ENCODE peak calls at places on chromosomes 3 and 15, in nine cellular contexts. M is HL-60; Q is activated T-helper 1 cell treated with anti-CD3 and anti-CD28 coated beads, Interleukin-12 subunit alpha, Interleukin-12 subunit beta, Interleukin-2, Interleukin-4 antibody, amounts not matched to agents 30 ng/mL and 10 ng/mL and 1 ng/mL, durations not matched to agents 14 hours and 24 hours and 36 hours; F is mucosa of descending colon; O is SK-N-SH; V is AG08396; E is heart left ventricle; W is activated CD4-positive, alpha-beta T cell treated with anti-CD3 and anti-CD28 coated beads for 48 hours; R is nucleus accumbens. C is an unnamed sample.
A peak's percentile ranks its signal among the peaks of the same experiment; 100 is the strongest.

GRCh38 chr15:67784057-67784781 is 41.1 kb upstream of the SKOR1 start:
- DNase-seq in M (peak; percentile 97), Q (no peak), F (peak; percentile 16), O (no peak), V (no peak), E (no peak), W (no peak), R (no peak), C (no peak)

GRCh38 chr15:35540885-35541284 is 5.1 kb downstream of the DPH6 start:
- DNase-seq in M (no peak), Q (no peak), F (no peak), O (no peak), V (peak; percentile 48), E (no peak), W (no peak), R (no peak), C (no peak)

GRCh38 chr15:67945951-67946700 is 106.3 kb upstream of the RNU6-1 start:
- DNase-seq in M (no peak), Q (no peak), F (no peak), O (no peak), V (no peak), E (no peak), W (peak; percentile 3), R (no peak), C (no peak)

GRCh38 chr15:72229947-72230196 is 1.1 kb downstream of the PKM start:
- DNase-seq in M (no peak), Q (no peak), F (peak; percentile 58), O (no peak), V (no peak), E (no peak), W (no peak), R (no peak), C (no peak)

GRCh38 chr15:22904736-22905135 is 66.3 kb downstream of the NIPA2 start:
- DNase-seq in M (no peak), Q (no peak), F (no peak), O (no peak), V (no peak), E (peak; percentile 47), W (no peak), R (no peak), C (no peak)

GRCh38 chr3:126057936-126058335 is 26.0 kb downstream of the SLC41A3 start:
- DNase-seq in M (no peak), Q (no peak), F (no peak), O (no peak), V (no peak), E (no peak), W (no peak), R (no peak), C (no peak)

GRCh38 chr15:78241017-78241416 is 6.7 kb upstream of the ACSBG1 start:
- DNase-seq in M (peak; percentile 86), Q (peak; percentile 70), F (peak; percentile 95), O (peak; percentile 93), V (peak; percentile 91), E (peak; percentile 85), W (peak; percentile 91), R (peak; percentile 61), C (peak; percentile 85)

GRCh38 chr15:45320581-45320980 is 57.8 kb downstream of the GATM start:
- DNase-seq in M (no peak), Q (no peak), F (no peak), O (no peak), V (no peak), E (no peak), W (no peak), R (no peak), C (no peak)

GRCh38 chr3:128198313-128198712 is 45.0 kb downstream of the EEFSEC start:
- DNase-seq in M (no peak), Q (no peak), F (no peak), O (no peak), V (no peak), E (no peak), W (no peak), R (no peak), C (no peak)

GRCh38 chr3:4629095-4630007 is 136.2 kb downstream of the ITPR1 start:
- DNase-seq in M (no peak), Q (no peak), F (no peak), O (no peak), V (no peak), E (no peak), W (no peak), R (no peak), C (no peak)

GRCh38 chr3:77197408-77197807 is 157.5 kb downstream of the ROBO2 start:
- DNase-seq in M (no peak), Q (no peak), F (no peak), O (no peak), V (no peak), E (no peak), W (no peak), R (no peak), C (no peak)

GRCh38 chr15:74651251-74651741 is 35.7 kb downstream of the CLK3 start:
- DNase-seq in M (no peak), Q (no peak), F (no peak), O (no peak), V (no peak), E (no peak), W (no peak), R (no peak), C (peak; percentile 57)

GRCh38 chr3:99896482-99896881 is 78.8 kb downstream of the CMSS1 start:
- DNase-seq in M (no peak), Q (no peak), F (no peak), O (no peak), V (no peak), E (no peak), W (no peak), R (no peak), C (no peak)

GRCh38 chr15:53831907-53832793 is 72.7 kb upstream of the WDR72 start:
- DNase-seq in M (no peak), Q (no peak), F (no peak), O (no peak), V (no peak), E (no peak), W (no peak), R (no peak), C (no peak)

GRCh38 chr3:8964436-8965370 is 1.4 kb upstream of the RAD18 start:
- DNase-seq in M (no peak), Q (no peak), F (peak; percentile 83), O (no peak), V (no peak), E (no peak), W (no peak), R (no peak), C (no peak)

GRCh38 chr15:44097552-44097951 is 97.5 kb downstream of the FRMD5 start:
- DNase-seq in M (no peak), Q (no peak), F (no peak), O (no peak), V (no peak), E (no peak), W (no peak), R (no peak), C (no peak)

GRCh38 chr15:73964736-73965093 is 27.4 kb downstream of the STOML1 start:
- DNase-seq in M (peak; percentile 76), Q (peak; percentile 77), F (peak; percentile 94), O (peak; percentile 82), V (peak; percentile 79), E (peak; percentile 87), W (peak; percentile 93), R (no peak), C (peak; percentile 51)

GRCh38 chr15:67854358-67854757 is 14.5 kb upstream of the RNU6-1 start:
- DNase-seq in M (no peak), Q (no peak), F (no peak), O (no peak), V (no peak), E (no peak), W (no peak), R (no peak), C (no peak)

GRCh38 chr15:64614519-64614918 is 154.1 kb downstream of the ZNF609 start:
- DNase-seq in M (no peak), Q (no peak), F (no peak), O (no peak), V (no peak), E (no peak), W (no peak), R (no peak), C (no peak)